ENCODE peak calls at places on chromosomes 11 and 22, in four cellular contexts. One of them, this sample, is unnamed.

GRCh38 chr11:59668188-59668949 is 468 bp downstream of the PATL1 start:
- DNase-seq in effector CD4-positive, alpha-beta T cell: peak
- DNase-seq in cardiac fibroblast: peak
- DNase-seq in stimulated activated CD4-positive, alpha-beta T cell treated with anti-CD3 and anti-CD28 coated beads, Interleukin-15, amount 100 ng/mL, for 1 hour: peak
- DNase-seq in this sample: peak

GRCh38 chr11:11336664-11337063 is 16.4 kb downstream of the CSNK2A3 start:
- DNase-seq in cardiac fibroblast: no peak
- DNase-seq in effector CD4-positive, alpha-beta T cell: no peak
- DNase-seq in stimulated activated CD4-positive, alpha-beta T cell treated with anti-CD3 and anti-CD28 coated beads, Interleukin-15, amount 100 ng/mL, for 1 hour: no peak
- DNase-seq in this sample: no peak

GRCh38 chr11:28976801-28977145 is 868.6 kb downstream of the METTL15 start:
- DNase-seq in effector CD4-positive, alpha-beta T cell: no peak
- DNase-seq in stimulated activated CD4-positive, alpha-beta T cell treated with anti-CD3 and anti-CD28 coated beads, Interleukin-15, amount 100 ng/mL, for 1 hour: no peak
- DNase-seq in cardiac fibroblast: no peak
- DNase-seq in this sample: peak

GRCh38 chr22:31089101-31090100 is 8.3 kb downstream of the SMTN start:
- DNase-seq in effector CD4-positive, alpha-beta T cell: peak
- DNase-seq in cardiac fibroblast: peak
- DNase-seq in stimulated activated CD4-positive, alpha-beta T cell treated with anti-CD3 and anti-CD28 coated beads, Interleukin-15, amount 100 ng/mL, for 1 hour: no peak
- DNase-seq in this sample: peak

GRCh38 chr11:45180158-45180887 is 33.9 kb downstream of the PRDM11 start:
- DNase-seq in cardiac fibroblast: no peak
- DNase-seq in effector CD4-positive, alpha-beta T cell: no peak
- DNase-seq in stimulated activated CD4-positive, alpha-beta T cell treated with anti-CD3 and anti-CD28 coated beads, Interleukin-15, amount 100 ng/mL, for 1 hour: no peak
- DNase-seq in this sample: no peak

GRCh38 chr11:91170711-91171110 is 947.9 kb upstream of the CHORDC1 start:
- DNase-seq in cardiac fibroblast: peak
- DNase-seq in effector CD4-positive, alpha-beta T cell: no peak
- DNase-seq in stimulated activated CD4-positive, alpha-beta T cell treated with anti-CD3 and anti-CD28 coated beads, Interleukin-15, amount 100 ng/mL, for 1 hour: no peak
- DNase-seq in this sample: no peak

GRCh38 chr11:104694259-104695070 is 203.8 kb downstream of the CASP12 start:
- DNase-seq in stimulated activated CD4-positive, alpha-beta T cell treated with anti-CD3 and anti-CD28 coated beads, Interleukin-15, amount 100 ng/mL, for 1 hour: no peak
- DNase-seq in effector CD4-positive, alpha-beta T cell: no peak
- DNase-seq in cardiac fibroblast: peak
- DNase-seq in this sample: peak

GRCh38 chr11:116813781-116814471 is 9.2 kb downstream of the APOA4 start:
- DNase-seq in effector CD4-positive, alpha-beta T cell: no peak
- DNase-seq in stimulated activated CD4-positive, alpha-beta T cell treated with anti-CD3 and anti-CD28 coated beads, Interleukin-15, amount 100 ng/mL, for 1 hour: no peak
- DNase-seq in cardiac fibroblast: peak
- DNase-seq in this sample: no peak

GRCh38 chr11:88174627-88175003 is 628 bp downstream of the RAB38 start:
- DNase-seq in stimulated activated CD4-positive, alpha-beta T cell treated with anti-CD3 and anti-CD28 coated beads, Interleukin-15, amount 100 ng/mL, for 1 hour: no peak
- DNase-seq in cardiac fibroblast: peak
- DNase-seq in effector CD4-positive, alpha-beta T cell: no peak
- DNase-seq in this sample: peak

GRCh38 chr11:29310016-29310415 is 706.8 kb downstream of the KCNA4 start:
- DNase-seq in stimulated activated CD4-positive, alpha-beta T cell treated with anti-CD3 and anti-CD28 coated beads, Interleukin-15, amount 100 ng/mL, for 1 hour: no peak
- DNase-seq in effector CD4-positive, alpha-beta T cell: no peak
- DNase-seq in cardiac fibroblast: peak
- DNase-seq in this sample: peak

GRCh38 chr11:9688716-9689511 is 25.0 kb downstream of the SWAP70 start:
- DNase-seq in cardiac fibroblast: peak
- DNase-seq in effector CD4-positive, alpha-beta T cell: no peak
- DNase-seq in stimulated activated CD4-positive, alpha-beta T cell treated with anti-CD3 and anti-CD28 coated beads, Interleukin-15, amount 100 ng/mL, for 1 hour: no peak
- DNase-seq in this sample: peak

GRCh38 chr22:44577391-44578114 is 79.5 kb upstream of the RTL6 start:
- DNase-seq in stimulated activated CD4-positive, alpha-beta T cell treated with anti-CD3 and anti-CD28 coated beads, Interleukin-15, amount 100 ng/mL, for 1 hour: no peak
- DNase-seq in effector CD4-positive, alpha-beta T cell: no peak
- DNase-seq in cardiac fibroblast: no peak
- DNase-seq in this sample: no peak

GRCh38 chr11:1389103-1389931 is 417 bp upstream of the BRSK2 start:
- DNase-seq in effector CD4-positive, alpha-beta T cell: peak
- DNase-seq in cardiac fibroblast: peak
- DNase-seq in stimulated activated CD4-positive, alpha-beta T cell treated with anti-CD3 and anti-CD28 coated beads, Interleukin-15, amount 100 ng/mL, for 1 hour: peak
- DNase-seq in this sample: peak

GRCh38 chr11:29432719-29433325 is 584.0 kb downstream of the KCNA4 start:
- DNase-seq in effector CD4-positive, alpha-beta T cell: no peak
- DNase-seq in stimulated activated CD4-positive, alpha-beta T cell treated with anti-CD3 and anti-CD28 coated beads, Interleukin-15, amount 100 ng/mL, for 1 hour: no peak
- DNase-seq in cardiac fibroblast: peak
- DNase-seq in this sample: peak

GRCh38 chr11:67376022-67376386 is 2.6 kb upstream of the CLCF1 start:
- DNase-seq in effector CD4-positive, alpha-beta T cell: no peak
- DNase-seq in stimulated activated CD4-positive, alpha-beta T cell treated with anti-CD3 and anti-CD28 coated beads, Interleukin-15, amount 100 ng/mL, for 1 hour: no peak
- DNase-seq in cardiac fibroblast: no peak
- DNase-seq in this sample: no peak

GRCh38 chr11:117180661-117181585 is 2.4 kb downstream of the SIDT2 start:
- DNase-seq in cardiac fibroblast: peak
- DNase-seq in stimulated activated CD4-positive, alpha-beta T cell treated with anti-CD3 and anti-CD28 coated beads, Interleukin-15, amount 100 ng/mL, for 1 hour: no peak
- DNase-seq in effector CD4-positive, alpha-beta T cell: peak
- DNase-seq in this sample: peak

GRCh38 chr11:11798586-11799438 is 43.0 kb upstream of the USP47 start:
- DNase-seq in cardiac fibroblast: peak
- DNase-seq in effector CD4-positive, alpha-beta T cell: peak
- DNase-seq in stimulated activated CD4-positive, alpha-beta T cell treated with anti-CD3 and anti-CD28 coated beads, Interleukin-15, amount 100 ng/mL, for 1 hour: peak
- DNase-seq in this sample: peak

GRCh38 chr11:34706709-34707461 is 86.0 kb downstream of the EHF start:
- DNase-seq in effector CD4-positive, alpha-beta T cell: no peak
- DNase-seq in stimulated activated CD4-positive, alpha-beta T cell treated with anti-CD3 and anti-CD28 coated beads, Interleukin-15, amount 100 ng/mL, for 1 hour: no peak
- DNase-seq in cardiac fibroblast: no peak
- DNase-seq in this sample: no peak

GRCh38 chr11:19890308-19890707 is 177.7 kb downstream of the NAV2 start:
- DNase-seq in cardiac fibroblast: peak
- DNase-seq in effector CD4-positive, alpha-beta T cell: no peak
- DNase-seq in stimulated activated CD4-positive, alpha-beta T cell treated with anti-CD3 and anti-CD28 coated beads, Interleukin-15, amount 100 ng/mL, for 1 hour: no peak
- DNase-seq in this sample: peak

GRCh38 chr11:11117730-11118129 is 235.3 kb downstream of the CSNK2A3 start:
- DNase-seq in cardiac fibroblast: no peak
- DNase-seq in effector CD4-positive, alpha-beta T cell: no peak
- DNase-seq in stimulated activated CD4-positive, alpha-beta T cell treated with anti-CD3 and anti-CD28 coated beads, Interleukin-15, amount 100 ng/mL, for 1 hour: no peak
- DNase-seq in this sample: no peak

GRCh38 chr11:109267293-109268095 is 154.5 kb upstream of the C11orf87 start:
- DNase-seq in stimulated activated CD4-positive, alpha-beta T cell treated with anti-CD3 and anti-CD28 coated beads, Interleukin-15, amount 100 ng/mL, for 1 hour: no peak
- DNase-seq in cardiac fibroblast: peak
- DNase-seq in effector CD4-positive, alpha-beta T cell: no peak
- DNase-seq in this sample: no peak

GRCh38 chr11:75100314-75100713 is 3.6 kb upstream of the OR2AT4 start:
- DNase-seq in effector CD4-positive, alpha-beta T cell: no peak
- DNase-seq in stimulated activated CD4-positive, alpha-beta T cell treated with anti-CD3 and anti-CD28 coated beads, Interleukin-15, amount 100 ng/mL, for 1 hour: no peak
- DNase-seq in cardiac fibroblast: peak
- DNase-seq in this sample: peak

GRCh38 chr11:35377262-35377661 is 42.1 kb downstream of the SLC1A2 start:
- DNase-seq in stimulated activated CD4-positive, alpha-beta T cell treated with anti-CD3 and anti-CD28 coated beads, Interleukin-15, amount 100 ng/mL, for 1 hour: no peak
- DNase-seq in effector CD4-positive, alpha-beta T cell: no peak
- DNase-seq in cardiac fibroblast: no peak
- DNase-seq in this sample: no peak

GRCh38 chr22:45254388-45254787 is 13.7 kb upstream of the KIAA0930 start:
- DNase-seq in stimulated activated CD4-positive, alpha-beta T cell treated with anti-CD3 and anti-CD28 coated beads, Interleukin-15, amount 100 ng/mL, for 1 hour: no peak
- DNase-seq in cardiac fibroblast: no peak
- DNase-seq in effector CD4-positive, alpha-beta T cell: no peak
- DNase-seq in this sample: no peak

GRCh38 chr11:114358711-114359110 is 41.6 kb downstream of the C11orf71 start:
- DNase-seq in stimulated activated CD4-positive, alpha-beta T cell treated with anti-CD3 and anti-CD28 coated beads, Interleukin-15, amount 100 ng/mL, for 1 hour: no peak
- DNase-seq in effector CD4-positive, alpha-beta T cell: no peak
- DNase-seq in cardiac fibroblast: peak
- DNase-seq in this sample: peak

GRCh38 chr11:7032692-7033091 is 12.4 kb downstream of the NLRP14 start:
- DNase-seq in effector CD4-positive, alpha-beta T cell: no peak
- DNase-seq in cardiac fibroblast: no peak
- DNase-seq in stimulated activated CD4-positive, alpha-beta T cell treated with anti-CD3 and anti-CD28 coated beads, Interleukin-15, amount 100 ng/mL, for 1 hour: no peak
- DNase-seq in this sample: no peak

GRCh38 chr11:111435046-111435698 is 56.1 kb upstream of the POU2AF1 start:
- DNase-seq in stimulated activated CD4-positive, alpha-beta T cell treated with anti-CD3 and anti-CD28 coated beads, Interleukin-15, amount 100 ng/mL, for 1 hour: no peak
- DNase-seq in cardiac fibroblast: no peak
- DNase-seq in effector CD4-positive, alpha-beta T cell: no peak
- DNase-seq in this sample: no peak

GRCh38 chr22:45389546-45389945 is 23.9 kb downstream of the SMC1B start:
- DNase-seq in cardiac fibroblast: no peak
- DNase-seq in stimulated activated CD4-positive, alpha-beta T cell treated with anti-CD3 and anti-CD28 coated beads, Interleukin-15, amount 100 ng/mL, for 1 hour: no peak
- DNase-seq in effector CD4-positive, alpha-beta T cell: no peak
- DNase-seq in this sample: no peak

GRCh38 chr11:79623375-79623774 is 182.5 kb upstream of the TENM4 start:
- DNase-seq in stimulated activated CD4-positive, alpha-beta T cell treated with anti-CD3 and anti-CD28 coated beads, Interleukin-15, amount 100 ng/mL, for 1 hour: no peak
- DNase-seq in cardiac fibroblast: no peak
- DNase-seq in effector CD4-positive, alpha-beta T cell: no peak
- DNase-seq in this sample: no peak

GRCh38 chr11:2883717-2884423 is 1.7 kb downstream of the CDKN1C start:
- DNase-seq in effector CD4-positive, alpha-beta T cell: no peak
- DNase-seq in stimulated activated CD4-positive, alpha-beta T cell treated with anti-CD3 and anti-CD28 coated beads, Interleukin-15, amount 100 ng/mL, for 1 hour: no peak
- DNase-seq in cardiac fibroblast: no peak
- DNase-seq in this sample: peak

GRCh38 chr22:49124588-49124987 is 703.1 kb downstream of the BRD1 start:
- DNase-seq in cardiac fibroblast: no peak
- DNase-seq in stimulated activated CD4-positive, alpha-beta T cell treated with anti-CD3 and anti-CD28 coated beads, Interleukin-15, amount 100 ng/mL, for 1 hour: no peak
- DNase-seq in effector CD4-positive, alpha-beta T cell: no peak
- DNase-seq in this sample: no peak

GRCh38 chr11:75591371-75591770 is 29.3 kb downstream of the SERPINH1 start:
- DNase-seq in cardiac fibroblast: no peak
- DNase-seq in stimulated activated CD4-positive, alpha-beta T cell treated with anti-CD3 and anti-CD28 coated beads, Interleukin-15, amount 100 ng/mL, for 1 hour: no peak
- DNase-seq in effector CD4-positive, alpha-beta T cell: no peak
- DNase-seq in this sample: no peak

GRCh38 chr11:5204787-5205186 is 4.3 kb upstream of the OR51V1 start:
- DNase-seq in cardiac fibroblast: peak
- DNase-seq in effector CD4-positive, alpha-beta T cell: no peak
- DNase-seq in stimulated activated CD4-positive, alpha-beta T cell treated with anti-CD3 and anti-CD28 coated beads, Interleukin-15, amount 100 ng/mL, for 1 hour: no peak
- DNase-seq in this sample: peak

GRCh38 chr11:70305501-70305900 is 35.0 kb downstream of the PPFIA1 start:
- DNase-seq in stimulated activated CD4-positive, alpha-beta T cell treated with anti-CD3 and anti-CD28 coated beads, Interleukin-15, amount 100 ng/mL, for 1 hour: no peak
- DNase-seq in cardiac fibroblast: no peak
- DNase-seq in effector CD4-positive, alpha-beta T cell: no peak
- DNase-seq in this sample: no peak